ENCODE peak calls at places on chromosomes 2 and 18, in nine cellular contexts. One of them, this sample, is unnamed.

GRCh38 chr2:208584387-208584965 is 177.9 kb downstream of the PTH2R start:
- DNase-seq in tibial artery: no peak
- DNase-seq in GM06990: no peak
- DNase-seq in heart right ventricle: no peak
- DNase-seq in mesendoderm: no peak
- DNase-seq in cardiac muscle cell: no peak
- DNase-seq in SJSA1: no peak
- DNase-seq in neural progenitor cell: peak; percentile 25
- DNase-seq in H1: no peak
- DNase-seq in this sample: no peak

GRCh38 chr18:37266290-37266689 is 299.3 kb downstream of the CELF4 start:
- DNase-seq in H1: peak; percentile 61
- DNase-seq in cardiac muscle cell: no peak
- DNase-seq in heart right ventricle: no peak
- DNase-seq in mesendoderm: peak; percentile 46
- DNase-seq in neural progenitor cell: peak; percentile 75
- DNase-seq in tibial artery: no peak
- DNase-seq in GM06990: no peak
- DNase-seq in SJSA1: no peak
- DNase-seq in this sample: no peak

GRCh38 chr2:26412091-26412673 is 10.5 kb downstream of the DRC1 start:
- DNase-seq in GM06990: peak; percentile 26
- DNase-seq in mesendoderm: no peak
- DNase-seq in cardiac muscle cell: peak; percentile 39
- DNase-seq in H1: no peak
- DNase-seq in SJSA1: no peak
- DNase-seq in heart right ventricle: no peak
- DNase-seq in tibial artery: no peak
- DNase-seq in neural progenitor cell: no peak
- DNase-seq in this sample: peak; percentile 47

GRCh38 chr18:22113144-22113813 is 56.1 kb upstream of the GATA6 start:
- DNase-seq in neural progenitor cell: no peak
- DNase-seq in GM06990: no peak
- DNase-seq in H1: no peak
- DNase-seq in tibial artery: no peak
- DNase-seq in cardiac muscle cell: no peak
- DNase-seq in SJSA1: no peak
- DNase-seq in heart right ventricle: peak; percentile 81
- DNase-seq in mesendoderm: no peak
- DNase-seq in this sample: peak; percentile 61

GRCh38 chr2:238945433-238946150 is 97.7 kb downstream of the TWIST2 start:
- DNase-seq in heart right ventricle: peak; percentile 64
- DNase-seq in mesendoderm: peak; percentile 80
- DNase-seq in GM06990: no peak
- DNase-seq in H1: peak; percentile 79
- DNase-seq in cardiac muscle cell: peak; percentile 79
- DNase-seq in SJSA1: peak; percentile 48
- DNase-seq in tibial artery: peak; percentile 68
- DNase-seq in neural progenitor cell: peak; percentile 72
- DNase-seq in this sample: peak; percentile 15

GRCh38 chr2:234705108-234705507 is 208.2 kb upstream of the ARL4C start:
- DNase-seq in neural progenitor cell: no peak
- DNase-seq in heart right ventricle: no peak
- DNase-seq in H1: no peak
- DNase-seq in mesendoderm: peak; percentile 73
- DNase-seq in SJSA1: no peak
- DNase-seq in tibial artery: no peak
- DNase-seq in cardiac muscle cell: peak; percentile 19
- DNase-seq in GM06990: no peak
- DNase-seq in this sample: no peak

GRCh38 chr18:59697236-59697932 is at the start of gene CCBE1:
- DNase-seq in mesendoderm: peak; percentile 79
- DNase-seq in tibial artery: no peak
- DNase-seq in neural progenitor cell: peak; percentile 88
- DNase-seq in cardiac muscle cell: peak; percentile 81
- DNase-seq in H1: peak; percentile 96
- DNase-seq in GM06990: peak; percentile 53
- DNase-seq in heart right ventricle: peak; percentile 80
- DNase-seq in SJSA1: peak; percentile 85
- DNase-seq in this sample: peak; percentile 60

GRCh38 chr18:70822167-70822566 is 533.3 kb downstream of the SOCS6 start:
- DNase-seq in H1: no peak
- DNase-seq in heart right ventricle: no peak
- DNase-seq in mesendoderm: no peak
- DNase-seq in cardiac muscle cell: peak; percentile 0
- DNase-seq in SJSA1: no peak
- DNase-seq in tibial artery: no peak
- DNase-seq in neural progenitor cell: no peak
- DNase-seq in GM06990: no peak
- DNase-seq in this sample: no peak

GRCh38 chr2:48205137-48205798 is 299.0 kb upstream of the FBXO11 start:
- DNase-seq in mesendoderm: no peak
- DNase-seq in tibial artery: no peak
- DNase-seq in SJSA1: no peak
- DNase-seq in heart right ventricle: no peak
- DNase-seq in neural progenitor cell: peak; percentile 71
- DNase-seq in cardiac muscle cell: peak; percentile 40
- DNase-seq in GM06990: peak; percentile 6
- DNase-seq in H1: no peak
- DNase-seq in this sample: peak; percentile 5

GRCh38 chr2:222024934-222025890 is 273.6 kb downstream of the PAX3 start:
- DNase-seq in H1: no peak
- DNase-seq in cardiac muscle cell: peak; percentile 45
- DNase-seq in SJSA1: peak; percentile 19
- DNase-seq in mesendoderm: peak; percentile 85
- DNase-seq in GM06990: no peak
- DNase-seq in heart right ventricle: no peak
- DNase-seq in tibial artery: no peak
- DNase-seq in neural progenitor cell: peak; percentile 79
- DNase-seq in this sample: peak; percentile 23

GRCh38 chr18:53551868-53552426 is 672.5 kb downstream of the MBD2 start:
- DNase-seq in cardiac muscle cell: peak; percentile 7
- DNase-seq in heart right ventricle: peak; percentile 8
- DNase-seq in neural progenitor cell: no peak
- DNase-seq in tibial artery: no peak
- DNase-seq in GM06990: no peak
- DNase-seq in SJSA1: no peak
- DNase-seq in H1: no peak
- DNase-seq in mesendoderm: no peak
- DNase-seq in this sample: no peak

GRCh38 chr2:26591619-26592505 is 49.3 kb downstream of the CIB4 start:
- DNase-seq in tibial artery: no peak
- DNase-seq in SJSA1: no peak
- DNase-seq in H1: peak; percentile 44
- DNase-seq in heart right ventricle: no peak
- DNase-seq in GM06990: no peak
- DNase-seq in mesendoderm: peak; percentile 81
- DNase-seq in cardiac muscle cell: no peak
- DNase-seq in neural progenitor cell: no peak
- DNase-seq in this sample: no peak

GRCh38 chr2:18834341-18834740 is 245.0 kb upstream of the NT5C1B start:
- DNase-seq in neural progenitor cell: no peak
- DNase-seq in heart right ventricle: no peak
- DNase-seq in tibial artery: no peak
- DNase-seq in GM06990: no peak
- DNase-seq in mesendoderm: no peak
- DNase-seq in cardiac muscle cell: peak; percentile 56
- DNase-seq in H1: no peak
- DNase-seq in SJSA1: no peak
- DNase-seq in this sample: no peak

GRCh38 chr2:156704612-156705011 is 268.4 kb downstream of the GPD2 start:
- DNase-seq in cardiac muscle cell: no peak
- DNase-seq in neural progenitor cell: no peak
- DNase-seq in heart right ventricle: no peak
- DNase-seq in GM06990: no peak
- DNase-seq in H1: no peak
- DNase-seq in SJSA1: no peak
- DNase-seq in mesendoderm: no peak
- DNase-seq in tibial artery: no peak
- DNase-seq in this sample: no peak

GRCh38 chr2:27118525-27119329 is at the start of gene CGREF1:
- DNase-seq in neural progenitor cell: peak; percentile 62
- DNase-seq in H1: peak; percentile 71
- DNase-seq in tibial artery: no peak
- DNase-seq in GM06990: no peak
- DNase-seq in heart right ventricle: no peak
- DNase-seq in mesendoderm: peak; percentile 23
- DNase-seq in cardiac muscle cell: peak; percentile 12
- DNase-seq in SJSA1: no peak
- DNase-seq in this sample: peak; percentile 54

GRCh38 chr2:213221962-213222361 is 62.3 kb upstream of the SPAG16 start:
- DNase-seq in SJSA1: no peak
- DNase-seq in tibial artery: no peak
- DNase-seq in cardiac muscle cell: peak; percentile 30
- DNase-seq in GM06990: no peak
- DNase-seq in heart right ventricle: no peak
- DNase-seq in mesendoderm: no peak
- DNase-seq in neural progenitor cell: no peak
- DNase-seq in H1: no peak
- DNase-seq in this sample: no peak

GRCh38 chr2:213216461-213216860 is 65.0 kb upstream of the IKZF2 start:
- DNase-seq in tibial artery: no peak
- DNase-seq in neural progenitor cell: no peak
- DNase-seq in GM06990: no peak
- DNase-seq in heart right ventricle: no peak
- DNase-seq in SJSA1: no peak
- DNase-seq in cardiac muscle cell: peak; percentile 89
- DNase-seq in H1: no peak
- DNase-seq in mesendoderm: no peak
- DNase-seq in this sample: no peak

GRCh38 chr2:213219816-213220215 is 64.4 kb upstream of the SPAG16 start:
- DNase-seq in tibial artery: no peak
- DNase-seq in mesendoderm: no peak
- DNase-seq in SJSA1: no peak
- DNase-seq in neural progenitor cell: no peak
- DNase-seq in cardiac muscle cell: no peak
- DNase-seq in heart right ventricle: no peak
- DNase-seq in GM06990: no peak
- DNase-seq in H1: no peak
- DNase-seq in this sample: no peak

GRCh38 chr2:213224366-213224765 is 59.9 kb upstream of the SPAG16 start:
- DNase-seq in SJSA1: no peak
- DNase-seq in tibial artery: no peak
- DNase-seq in cardiac muscle cell: no peak
- DNase-seq in heart right ventricle: no peak
- DNase-seq in H1: no peak
- DNase-seq in neural progenitor cell: no peak
- DNase-seq in mesendoderm: no peak
- DNase-seq in GM06990: no peak
- DNase-seq in this sample: no peak

DNA sequence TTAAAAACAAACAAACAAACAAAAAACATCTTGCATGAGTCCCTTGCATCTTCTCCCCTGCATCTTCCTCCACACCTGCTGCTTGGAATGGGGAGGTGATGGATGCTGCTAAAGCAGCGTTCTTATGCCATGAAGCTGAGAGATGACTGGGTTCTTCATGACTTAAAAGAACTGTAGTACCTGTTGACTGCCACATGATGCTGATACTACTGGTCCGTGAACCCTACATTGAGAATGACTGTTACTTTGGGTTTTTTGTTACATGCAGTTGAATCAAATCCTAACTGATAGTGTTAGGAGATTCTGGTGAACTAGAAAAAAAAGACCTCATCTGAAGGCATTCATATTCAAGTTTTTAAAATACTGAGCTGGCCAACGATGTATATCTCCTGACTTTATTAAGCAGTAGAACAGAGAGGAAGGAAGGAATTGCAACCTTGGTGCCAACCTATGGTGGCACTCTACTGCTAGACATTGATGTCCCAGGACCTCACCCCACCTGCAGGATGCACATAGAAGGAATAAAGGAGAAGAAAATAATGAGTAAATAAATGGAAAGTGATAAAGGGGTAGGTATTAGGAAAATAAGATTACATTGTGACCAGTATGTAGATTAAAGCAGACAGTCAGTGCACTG is 63.2 kb upstream of the SPAG16 start:
- DNase-seq in cardiac muscle cell: no peak
- DNase-seq in heart right ventricle: no peak
- DNase-seq in mesendoderm: peak; percentile 14
- DNase-seq in GM06990: no peak
- DNase-seq in neural progenitor cell: no peak
- DNase-seq in tibial artery: no peak
- DNase-seq in SJSA1: no peak
- DNase-seq in H1: no peak
- DNase-seq in this sample: no peak
- H3K4me3 ChIP-seq in cardiac muscle cell: no peak overlapping the region
- H3K4me3 ChIP-seq in heart right ventricle: no peak overlapping the region
- H3K4me3 ChIP-seq in mesendoderm: no peak overlapping the region
- H3K4me3 ChIP-seq in GM06990: no peak overlapping the region
- H3K4me3 ChIP-seq in neural progenitor cell: no peak overlapping the region
- H3K4me3 ChIP-seq in tibial artery: no peak overlapping the region
- H3K4me3 ChIP-seq in SJSA1: no peak overlapping the region
- H3K4me3 ChIP-seq in H1: no peak overlapping the region
- H3K4me3 ChIP-seq in this sample: no peak overlapping the region

GRCh38 chr2:30334738-30335426 is 103.5 kb downstream of the LBH start:
- DNase-seq in SJSA1: no peak
- DNase-seq in GM06990: peak; percentile 45
- DNase-seq in tibial artery: no peak
- DNase-seq in mesendoderm: peak; percentile 95
- DNase-seq in H1: no peak
- DNase-seq in neural progenitor cell: peak; percentile 20
- DNase-seq in cardiac muscle cell: no peak
- DNase-seq in heart right ventricle: no peak
- DNase-seq in this sample: no peak
- H3K4me3 ChIP-seq in SJSA1: no peak overlapping the region
- H3K4me3 ChIP-seq in GM06990: no peak overlapping the region
- H3K4me3 ChIP-seq in tibial artery: no peak overlapping the region
- H3K4me3 ChIP-seq in mesendoderm: no peak overlapping the region
- H3K4me3 ChIP-seq in H1: no peak overlapping the region
- H3K4me3 ChIP-seq in neural progenitor cell: no peak overlapping the region
- H3K4me3 ChIP-seq in cardiac muscle cell: no peak overlapping the region
- H3K4me3 ChIP-seq in heart right ventricle: no peak overlapping the region
- H3K4me3 ChIP-seq in this sample: no peak overlapping the region

GRCh38 chr2:171025199-171025598 is 96.1 kb downstream of the GORASP2 start:
- DNase-seq in neural progenitor cell: no peak
- DNase-seq in tibial artery: no peak
- DNase-seq in SJSA1: no peak
- DNase-seq in GM06990: no peak
- DNase-seq in H1: no peak
- DNase-seq in mesendoderm: no peak
- DNase-seq in heart right ventricle: no peak
- DNase-seq in cardiac muscle cell: no peak
- DNase-seq in this sample: peak; percentile 72
- H3K4me3 ChIP-seq in neural progenitor cell: no peak overlapping the region
- H3K4me3 ChIP-seq in tibial artery: no peak overlapping the region
- H3K4me3 ChIP-seq in SJSA1: no peak overlapping the region
- H3K4me3 ChIP-seq in GM06990: no peak overlapping the region
- H3K4me3 ChIP-seq in H1: no peak overlapping the region
- H3K4me3 ChIP-seq in mesendoderm: no peak overlapping the region
- H3K4me3 ChIP-seq in heart right ventricle: no peak overlapping the region
- H3K4me3 ChIP-seq in cardiac muscle cell: no peak overlapping the region
- H3K4me3 ChIP-seq in this sample: no peak overlapping the region

DNA sequence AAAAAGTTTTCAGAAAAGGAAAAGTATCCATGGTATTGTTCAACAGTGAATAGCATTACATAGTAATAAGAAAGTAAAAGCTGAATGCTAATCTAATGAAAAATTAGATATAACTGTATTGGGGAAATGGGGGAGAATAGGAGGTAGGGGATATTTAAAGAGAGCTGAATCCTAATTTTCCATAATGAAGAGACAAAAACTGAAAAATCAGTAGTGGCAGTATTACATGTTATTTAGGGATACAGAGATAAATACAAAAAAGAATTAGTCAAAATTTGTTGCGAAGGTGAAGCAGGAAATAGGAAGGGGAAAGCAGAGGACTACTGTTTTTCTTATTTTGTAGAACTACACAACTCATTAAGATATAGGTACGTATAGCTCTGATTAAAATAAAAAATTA is 9.1 kb downstream of the TANK start:
- DNase-seq in SJSA1: no peak
- DNase-seq in heart right ventricle: no peak
- DNase-seq in mesendoderm: no peak
- DNase-seq in neural progenitor cell: no peak
- DNase-seq in tibial artery: no peak
- DNase-seq in cardiac muscle cell: no peak
- DNase-seq in GM06990: no peak
- DNase-seq in H1: no peak
- DNase-seq in this sample: no peak
- H3K4me3 ChIP-seq in SJSA1: no peak overlapping the region
- H3K4me3 ChIP-seq in heart right ventricle: no peak overlapping the region
- H3K4me3 ChIP-seq in mesendoderm: no peak overlapping the region
- H3K4me3 ChIP-seq in neural progenitor cell: no peak overlapping the region
- H3K4me3 ChIP-seq in tibial artery: no peak overlapping the region
- H3K4me3 ChIP-seq in cardiac muscle cell: no peak overlapping the region
- H3K4me3 ChIP-seq in GM06990: no peak overlapping the region
- H3K4me3 ChIP-seq in H1: no peak overlapping the region
- H3K4me3 ChIP-seq in this sample: no peak overlapping the region